ENCODE peak calls at places on chromosome 19, in seven cellular contexts. Y is HFF-Myc; J is mucosa of descending colon; G is activated CD4-positive, CD25-positive, alpha-beta regulatory T cell treated with anti-CD3 and anti-CD28 coated beads, Interleukin-2, amount 50 U/mL, for 16 hours; A is hepatocyte; C is activated gamma-delta T cell treated with Interleukin-2 at 50 U/mL for 16 hours; F is lower leg skin. H is an unnamed sample.

GRCh38 chr19:19355606-19356139 is 35.0 kb downstream of the MAU2 start:
- DNase-seq in F (no peak), G (no peak), A (no peak), C (no peak), J (no peak), Y (no peak), H (no peak)

GRCh38 chr19:30047355-30047895 is 105.4 kb downstream of the URI1 start:
- DNase-seq in J (peak), C (no peak), A (no peak), G (no peak), Y (no peak), F (no peak), H (no peak)

GRCh38 chr19:11264452-11265176 is 2.3 kb upstream of the DOCK6 start:
- DNase-seq in A (peak), J (peak), Y (no peak), F (no peak), G (no peak), C (no peak), H (no peak)

GRCh38 chr19:55279376-55279772 is 536 bp downstream of the HSPBP1 start:
- DNase-seq in C (no peak), G (no peak), J (no peak), F (no peak), Y (no peak), A (no peak), H (no peak)

GRCh38 chr19:45528744-45529453 is 21.6 kb downstream of the VASP start:
- DNase-seq in F (no peak), Y (no peak), J (peak), G (no peak), A (peak), C (no peak), H (no peak)

GRCh38 chr19:55090564-55090963 is 14.9 kb downstream of the EPS8L1 start:
- DNase-seq in Y (no peak), G (no peak), J (no peak), F (no peak), A (no peak), C (no peak), H (no peak)

GRCh38 chr19:53333466-53334449 is at the start of gene ZNF845:
- DNase-seq in G (peak), J (peak), C (peak), Y (peak), A (peak), F (peak), H (peak)

GRCh38 chr19:12773571-12773970 is 1.8 kb downstream of the HOOK2 start:
- DNase-seq in G (no peak), Y (no peak), A (no peak), C (no peak), F (no peak), J (no peak), H (no peak)

GRCh38 chr19:56107626-56108351 is 13.3 kb downstream of the ZNF787 start:
- DNase-seq in C (no peak), J (peak), F (no peak), G (no peak), A (no peak), Y (no peak), H (no peak)

GRCh38 chr19:2613507-2614295 is 88.8 kb downstream of the GNG7 start:
- DNase-seq in F (no peak), J (no peak), Y (no peak), A (peak), C (peak), G (peak), H (no peak)

GRCh38 chr19:38665950-38666661 is 18.7 kb downstream of the ACTN4 start:
- DNase-seq in C (no peak), F (no peak), J (peak), Y (no peak), A (peak), G (no peak), H (no peak)

GRCh38 chr19:9070066-9070465 is 16.8 kb upstream of the OR1M1 start:
- DNase-seq in G (no peak), A (no peak), F (no peak), J (no peak), C (no peak), Y (no peak), H (no peak)

GRCh38 chr19:45340899-45341453 is 426 bp downstream of the KLC3 start:
- DNase-seq in G (no peak), A (no peak), J (no peak), Y (no peak), F (no peak), C (no peak), H (no peak)

GRCh38 chr19:47158879-47159509 is 28.4 kb downstream of the SAE1 start:
- DNase-seq in F (no peak), G (no peak), A (no peak), C (peak), J (no peak), Y (no peak), H (no peak)

GRCh38 chr19:47778089-47778953 is at the start of gene SELENOW:
- DNase-seq in C (peak), J (peak), A (peak), G (peak), Y (no peak), F (peak), H (peak)

GRCh38 chr19:49132974-49133609 is 13.7 kb downstream of the PPFIA3 start:
- DNase-seq in G (no peak), A (no peak), F (no peak), Y (no peak), J (peak), C (no peak), H (no peak)

H was measured in esophagus muscularis mucosa.